ENCODE peak calls at places on chromosomes 11 and 22, in seven cellular contexts. O is neuronal stem cell, X is IMR-90, V is H9, F is H1, G is mesenchymal stem cell, Z is trophoblast cell. I is an unnamed sample.

GRCh38 chr11:96050435-96051182 is 126.7 kb upstream of the MTMR2 start:
- DNase-seq in X (peak), Z (peak), O (no peak), F (no peak), G (peak), V (no peak), I (peak)

GRCh38 chr11:60915250-60915914 is 1.4 kb downstream of the TMEM109 start:
- DNase-seq in X (peak), V (peak), O (peak), Z (peak), F (peak), G (peak), I (peak)

GRCh38 chr22:19874307-19875060 is 19.8 kb upstream of the GNB1L start:
- DNase-seq in O (peak), X (no peak), V (peak), Z (no peak), F (peak), G (no peak), I (no peak)

GRCh38 chr22:22767876-22768602 is 119.6 kb upstream of the IGLL5 start:
- DNase-seq in O (no peak), F (no peak), X (no peak), Z (no peak), G (no peak), V (peak), I (peak)

GRCh38 chr11:110565344-110565684 is 135.6 kb downstream of the FDX1 start:
- DNase-seq in G (peak), F (peak), O (no peak), V (peak), X (peak), Z (peak), I (peak)

GRCh38 chr11:83206771-83207413 is 13.4 kb downstream of the ANKRD42 start:
- DNase-seq in X (no peak), F (no peak), O (no peak), Z (no peak), G (peak), V (no peak), I (peak)

GRCh38 chr11:4605057-4605456 is 3.0 kb downstream of the TRIM68 start:
- DNase-seq in X (no peak), O (no peak), F (no peak), V (no peak), Z (no peak), G (no peak), I (no peak)

GRCh38 chr11:119051440-119052162 is 5.4 kb downstream of the HYOU1 start:
- DNase-seq in O (no peak), F (no peak), Z (no peak), G (no peak), V (no peak), X (no peak), I (no peak)

GRCh38 chr22:27460596-27461347 is 340.8 kb downstream of the MN1 start:
- DNase-seq in X (peak), O (no peak), V (no peak), Z (peak), F (no peak), G (no peak), I (peak)

GRCh38 chr11:118705111-118705741 is 25.8 kb upstream of the TREH start:
- DNase-seq in G (no peak), F (no peak), X (no peak), Z (no peak), O (no peak), V (no peak), I (no peak)

GRCh38 chr11:106786251-106786650 is 232.0 kb downstream of the GUCY1A2 start:
- DNase-seq in X (no peak), O (no peak), Z (no peak), F (no peak), G (peak), V (no peak), I (no peak)

GRCh38 chr11:122754553-122755322 is 83.6 kb upstream of the CRTAM start:
- DNase-seq in X (no peak), V (peak), Z (peak), O (no peak), F (peak), G (peak), I (peak)

GRCh38 chr22:19094393-19094997 is 27.7 kb downstream of the DGCR2 start:
- DNase-seq in F (no peak), O (no peak), V (no peak), X (no peak), G (no peak), Z (no peak), I (no peak)

GRCh38 chr11:76161261-76161961 is 44.9 kb downstream of the WNT11 start:
- DNase-seq in O (no peak), G (no peak), X (no peak), F (no peak), Z (no peak), V (no peak), I (no peak)

GRCh38 chr22:19756288-19757128 is 4.1 kb upstream of the TBX1 start:
- DNase-seq in V (peak), G (peak), O (no peak), F (peak), Z (peak), X (no peak), I (peak)

GRCh38 chr11:73976451-73977151 is 6.0 kb downstream of the UCP2 start:
- DNase-seq in O (no peak), F (no peak), V (no peak), Z (no peak), X (no peak), G (no peak), I (no peak)

GRCh38 chr11:119029340-119030028 is 1.2 kb downstream of the SLC37A4 start:
- DNase-seq in F (no peak), Z (no peak), O (no peak), G (peak), V (no peak), X (no peak), I (peak)

GRCh38 chr11:33770236-33770635 is 4.1 kb downstream of the FBXO3 start:
- DNase-seq in O (no peak), V (no peak), Z (peak), G (no peak), X (no peak), F (no peak), I (no peak)

GRCh38 chr22:44209343-44209742 is 28.6 kb downstream of the PARVG start:
- DNase-seq in G (no peak), O (no peak), Z (no peak), F (no peak), V (no peak), X (no peak), I (no peak)

GRCh38 chr22:44206696-44207095 is 26.0 kb downstream of the PARVG start:
- DNase-seq in V (no peak), Z (no peak), G (no peak), F (no peak), O (no peak), X (no peak), I (no peak)

GRCh38 chr22:44205713-44206645 is 25.3 kb downstream of the PARVG start:
- DNase-seq in F (no peak), V (no peak), X (no peak), Z (no peak), G (no peak), O (no peak), I (no peak)

GRCh38 chr22:44207981-44208317 is 27.2 kb downstream of the PARVG start:
- DNase-seq in F (no peak), X (no peak), V (no peak), O (no peak), Z (no peak), G (no peak), I (no peak)

GRCh38 chr22:44207173-44207980 is 26.7 kb downstream of the PARVG start:
- DNase-seq in F (no peak), G (no peak), Z (no peak), O (no peak), X (no peak), V (no peak), I (no peak)
- H2BK5ac ChIP-seq in F (no peak), G (no peak), Z (no peak), O (no peak), X (no peak), V (no peak), I (no peak)

GRCh38 chr22:37726240-37726887 is 29.5 kb downstream of the TRIOBP start:
- DNase-seq in F (no peak), Z (peak), G (peak), V (no peak), O (no peak), X (peak), I (no peak)
- H2BK5ac ChIP-seq in F (no peak), Z (no peak), G (no peak), V (no peak), O (no peak), X (no peak), I (no peak)

GRCh38 chr11:134398644-134399292 is 13.3 kb downstream of the B3GAT1 start:
- DNase-seq in G (no peak), V (no peak), X (no peak), F (no peak), Z (no peak), O (no peak), I (no peak)

GRCh38 chr11:134399293-134399654 is 12.8 kb downstream of the B3GAT1 start:
- DNase-seq in F (no peak), Z (no peak), V (no peak), O (no peak), G (no peak), X (no peak), I (no peak)

GRCh38 chr11:134399996-134400395 is 12.0 kb downstream of the B3GAT1 start:
- DNase-seq in V (no peak), X (no peak), G (no peak), Z (no peak), O (no peak), F (no peak), I (no peak)

GRCh38 chr11:134397304-134398078 is 14.6 kb downstream of the B3GAT1 start:
- DNase-seq in Z (no peak), O (no peak), F (no peak), X (no peak), G (no peak), V (no peak), I (no peak)

DNA sequence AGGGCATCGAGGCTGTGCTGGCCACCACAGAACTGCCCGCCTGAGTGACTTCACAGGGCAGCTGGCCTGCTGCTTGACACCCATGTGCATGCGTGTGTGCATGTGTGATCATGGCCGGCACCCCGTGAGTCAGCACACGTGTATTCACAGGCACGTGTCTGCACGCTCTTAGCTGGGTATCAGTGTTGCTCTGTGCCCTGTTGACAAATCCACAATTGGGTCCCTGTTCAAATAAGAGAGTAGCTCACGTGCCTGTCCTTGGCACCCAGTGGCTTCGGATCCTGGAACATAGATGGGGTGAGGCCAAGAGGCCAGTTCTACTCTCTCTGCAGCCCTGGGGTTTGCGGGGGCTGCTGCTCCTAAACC is 14.0 kb downstream of the B3GAT1 start:
- DNase-seq in V (no peak), X (no peak), F (no peak), Z (no peak), G (no peak), O (no peak), I (no peak)
- H2BK5ac ChIP-seq in V (no peak), X (no peak), F (no peak), Z (no peak), G (no peak), O (no peak), I (no peak)

GRCh38 chr22:48523091-48523490 is 1304.6 kb downstream of the BRD1 start:
- DNase-seq in Z (no peak), O (no peak), G (no peak), F (no peak), X (no peak), V (no peak), I (no peak)
- H2BK5ac ChIP-seq in Z (no peak), O (no peak), G (no peak), F (no peak), X (no peak), V (no peak), I (no peak)

I was measured in mesendoderm.